ENCODE peak calls at places on chromosomes 12 and 14, in six cellular contexts. One of them, this sample, is unnamed.

GRCh38 chr14:81298911-81299310 is 78.2 kb upstream of the GTF2A1 start:
- DNase-seq in Calu3: no peak
- DNase-seq in RPMI8226: no peak
- DNase-seq in T-cell: no peak
- DNase-seq in DMS 273 treated with DMSO at 0.1 percent for 48 hours: peak; percentile 70
- DNase-seq in T-helper 9 cell: no peak
- DNase-seq in this sample: no peak

GRCh38 chr12:103657331-103657730 is 70.3 kb downstream of the STAB2 start:
- DNase-seq in Calu3: no peak
- DNase-seq in RPMI8226: no peak
- DNase-seq in T-cell: no peak
- DNase-seq in DMS 273 treated with DMSO at 0.1 percent for 48 hours: no peak
- DNase-seq in T-helper 9 cell: no peak
- DNase-seq in this sample: no peak

GRCh38 chr12:38149395-38150073 is 167.0 kb upstream of the ALG10B start:
- DNase-seq in Calu3: peak; percentile 79
- DNase-seq in RPMI8226: no peak
- DNase-seq in T-cell: no peak
- DNase-seq in DMS 273 treated with DMSO at 0.1 percent for 48 hours: no peak
- DNase-seq in T-helper 9 cell: no peak
- DNase-seq in this sample: no peak

GRCh38 chr12:47652491-47653234 is 53.2 kb downstream of the RPAP3 start:
- DNase-seq in Calu3: no peak
- DNase-seq in RPMI8226: no peak
- DNase-seq in T-cell: no peak
- DNase-seq in DMS 273 treated with DMSO at 0.1 percent for 48 hours: no peak
- DNase-seq in T-helper 9 cell: no peak
- DNase-seq in this sample: peak; percentile 17

GRCh38 chr14:105941226-105942166 is 415.1 kb downstream of the TMEM121 start:
- DNase-seq in Calu3: no peak
- DNase-seq in RPMI8226: no peak
- DNase-seq in T-cell: no peak
- DNase-seq in DMS 273 treated with DMSO at 0.1 percent for 48 hours: no peak
- DNase-seq in T-helper 9 cell: no peak
- DNase-seq in this sample: no peak

GRCh38 chr14:69773571-69774276 is 6.8 kb downstream of the SRSF5 start:
- DNase-seq in Calu3: no peak
- DNase-seq in RPMI8226: no peak
- DNase-seq in T-cell: no peak
- DNase-seq in DMS 273 treated with DMSO at 0.1 percent for 48 hours: no peak
- DNase-seq in T-helper 9 cell: no peak
- DNase-seq in this sample: no peak

GRCh38 chr12:46187023-46187422 is 81.8 kb downstream of the SLC38A1 start:
- DNase-seq in Calu3: no peak
- DNase-seq in RPMI8226: no peak
- DNase-seq in T-cell: no peak
- DNase-seq in DMS 273 treated with DMSO at 0.1 percent for 48 hours: no peak
- DNase-seq in T-helper 9 cell: no peak
- DNase-seq in this sample: no peak

GRCh38 chr12:95724767-95725166 is 65.8 kb downstream of the NTN4 start:
- DNase-seq in Calu3: no peak
- DNase-seq in RPMI8226: no peak
- DNase-seq in T-cell: no peak
- DNase-seq in DMS 273 treated with DMSO at 0.1 percent for 48 hours: no peak
- DNase-seq in T-helper 9 cell: no peak
- DNase-seq in this sample: no peak

GRCh38 chr12:102948941-102949352 is 8.5 kb upstream of the ASCL1 start:
- DNase-seq in Calu3: peak; percentile 70
- DNase-seq in RPMI8226: peak; percentile 26
- DNase-seq in T-cell: peak; percentile 48
- DNase-seq in DMS 273 treated with DMSO at 0.1 percent for 48 hours: peak; percentile 0
- DNase-seq in T-helper 9 cell: peak; percentile 42
- DNase-seq in this sample: peak; percentile 42

GRCh38 chr12:71024281-71024680 is 103.7 kb upstream of the PTPRR start:
- DNase-seq in Calu3: no peak
- DNase-seq in RPMI8226: no peak
- DNase-seq in T-cell: no peak
- DNase-seq in DMS 273 treated with DMSO at 0.1 percent for 48 hours: no peak
- DNase-seq in T-helper 9 cell: no peak
- DNase-seq in this sample: no peak

GRCh38 chr12:97556201-97556824 is 93.7 kb downstream of the RMST start:
- DNase-seq in Calu3: peak; percentile 44
- DNase-seq in RPMI8226: no peak
- DNase-seq in T-cell: no peak
- DNase-seq in DMS 273 treated with DMSO at 0.1 percent for 48 hours: no peak
- DNase-seq in T-helper 9 cell: no peak
- DNase-seq in this sample: peak; percentile 13

GRCh38 chr14:105283028-105283427 is 17.8 kb downstream of the BRF1 start:
- DNase-seq in Calu3: no peak
- DNase-seq in RPMI8226: no peak
- DNase-seq in T-cell: no peak
- DNase-seq in DMS 273 treated with DMSO at 0.1 percent for 48 hours: no peak
- DNase-seq in T-helper 9 cell: no peak
- DNase-seq in this sample: no peak

GRCh38 chr14:57382283-57382682 is 8.1 kb upstream of the NAA30 start:
- DNase-seq in Calu3: no peak
- DNase-seq in RPMI8226: no peak
- DNase-seq in T-cell: no peak
- DNase-seq in DMS 273 treated with DMSO at 0.1 percent for 48 hours: no peak
- DNase-seq in T-helper 9 cell: no peak
- DNase-seq in this sample: no peak

GRCh38 chr14:73491256-73491976 is 683 bp downstream of the RIOX1 start:
- DNase-seq in Calu3: peak; percentile 57
- DNase-seq in RPMI8226: peak; percentile 59
- DNase-seq in T-cell: peak; percentile 62
- DNase-seq in DMS 273 treated with DMSO at 0.1 percent for 48 hours: no peak
- DNase-seq in T-helper 9 cell: peak; percentile 67
- DNase-seq in this sample: peak; percentile 52

GRCh38 chr14:81766597-81766996 is 232.9 kb upstream of the SEL1L start:
- DNase-seq in Calu3: no peak
- DNase-seq in RPMI8226: no peak
- DNase-seq in T-cell: no peak
- DNase-seq in DMS 273 treated with DMSO at 0.1 percent for 48 hours: no peak
- DNase-seq in T-helper 9 cell: no peak
- DNase-seq in this sample: no peak

GRCh38 chr14:72366619-72367018 is 434.4 kb downstream of the RGS6 start:
- DNase-seq in Calu3: no peak
- DNase-seq in RPMI8226: no peak
- DNase-seq in T-cell: no peak
- DNase-seq in DMS 273 treated with DMSO at 0.1 percent for 48 hours: no peak
- DNase-seq in T-helper 9 cell: no peak
- DNase-seq in this sample: no peak

GRCh38 chr12:75751769-75752471 is 240.5 kb upstream of the KRR1 start:
- DNase-seq in Calu3: peak; percentile 45
- DNase-seq in RPMI8226: no peak
- DNase-seq in T-cell: no peak
- DNase-seq in DMS 273 treated with DMSO at 0.1 percent for 48 hours: no peak
- DNase-seq in T-helper 9 cell: no peak
- DNase-seq in this sample: no peak

GRCh38 chr14:44300911-44301310 is 206.2 kb downstream of the FSCB start:
- DNase-seq in Calu3: no peak
- DNase-seq in RPMI8226: no peak
- DNase-seq in T-cell: no peak
- DNase-seq in DMS 273 treated with DMSO at 0.1 percent for 48 hours: no peak
- DNase-seq in T-helper 9 cell: no peak
- DNase-seq in this sample: no peak

GRCh38 chr12:68416826-68417225 is 84.7 kb upstream of the MDM1 start:
- DNase-seq in Calu3: no peak
- DNase-seq in RPMI8226: no peak
- DNase-seq in T-cell: no peak
- DNase-seq in DMS 273 treated with DMSO at 0.1 percent for 48 hours: no peak
- DNase-seq in T-helper 9 cell: no peak
- DNase-seq in this sample: no peak

GRCh38 chr14:92531151-92531873 is 17.7 kb downstream of the RIN3 start:
- DNase-seq in Calu3: no peak
- DNase-seq in RPMI8226: no peak
- DNase-seq in T-cell: peak; percentile 77
- DNase-seq in DMS 273 treated with DMSO at 0.1 percent for 48 hours: no peak
- DNase-seq in T-helper 9 cell: no peak
- DNase-seq in this sample: no peak

GRCh38 chr14:65331652-65332051 is 80.9 kb upstream of the FUT8 start:
- DNase-seq in Calu3: no peak
- DNase-seq in RPMI8226: no peak
- DNase-seq in T-cell: no peak
- DNase-seq in DMS 273 treated with DMSO at 0.1 percent for 48 hours: no peak
- DNase-seq in T-helper 9 cell: no peak
- DNase-seq in this sample: no peak

GRCh38 chr14:76776306-76777251 is 15.3 kb downstream of the VASH1 start:
- DNase-seq in Calu3: no peak
- DNase-seq in RPMI8226: peak; percentile 41
- DNase-seq in T-cell: no peak
- DNase-seq in DMS 273 treated with DMSO at 0.1 percent for 48 hours: no peak
- DNase-seq in T-helper 9 cell: no peak
- DNase-seq in this sample: no peak

GRCh38 chr12:126860210-126860609 is 1406.8 kb upstream of the TMEM132C start:
- DNase-seq in Calu3: no peak
- DNase-seq in RPMI8226: no peak
- DNase-seq in T-cell: no peak
- DNase-seq in DMS 273 treated with DMSO at 0.1 percent for 48 hours: no peak
- DNase-seq in T-helper 9 cell: no peak
- DNase-seq in this sample: no peak

GRCh38 chr14:67623114-67623513 is 3.4 kb downstream of the ARG2 start:
- DNase-seq in Calu3: no peak
- DNase-seq in RPMI8226: peak; percentile 41
- DNase-seq in T-cell: no peak
- DNase-seq in DMS 273 treated with DMSO at 0.1 percent for 48 hours: no peak
- DNase-seq in T-helper 9 cell: no peak
- DNase-seq in this sample: peak; percentile 16

GRCh38 chr14:88791629-88792571 is 853 bp downstream of the EML5 start:
- DNase-seq in Calu3: peak; percentile 12
- DNase-seq in RPMI8226: no peak
- DNase-seq in T-cell: no peak
- DNase-seq in DMS 273 treated with DMSO at 0.1 percent for 48 hours: no peak
- DNase-seq in T-helper 9 cell: no peak
- DNase-seq in this sample: peak; percentile 9

GRCh38 chr14:29584992-29585391 is 342.7 kb downstream of the PRKD1 start:
- DNase-seq in Calu3: peak; percentile 38
- DNase-seq in RPMI8226: no peak
- DNase-seq in T-cell: no peak
- DNase-seq in DMS 273 treated with DMSO at 0.1 percent for 48 hours: peak; percentile 11
- DNase-seq in T-helper 9 cell: no peak
- DNase-seq in this sample: peak; percentile 60

GRCh38 chr12:122250047-122250446 is 16.2 kb downstream of the VPS33A start:
- DNase-seq in Calu3: no peak
- DNase-seq in RPMI8226: no peak
- DNase-seq in T-cell: no peak
- DNase-seq in DMS 273 treated with DMSO at 0.1 percent for 48 hours: no peak
- DNase-seq in T-helper 9 cell: no peak
- DNase-seq in this sample: no peak

GRCh38 chr12:95633049-95633545 is 81.8 kb upstream of the USP44 start:
- DNase-seq in Calu3: peak; percentile 90
- DNase-seq in RPMI8226: no peak
- DNase-seq in T-cell: no peak
- DNase-seq in DMS 273 treated with DMSO at 0.1 percent for 48 hours: no peak
- DNase-seq in T-helper 9 cell: no peak
- DNase-seq in this sample: no peak

GRCh38 chr12:47033081-47033480 is 46.3 kb upstream of the PCED1B start:
- DNase-seq in Calu3: peak; percentile 12
- DNase-seq in RPMI8226: no peak
- DNase-seq in T-cell: no peak
- DNase-seq in DMS 273 treated with DMSO at 0.1 percent for 48 hours: no peak
- DNase-seq in T-helper 9 cell: no peak
- DNase-seq in this sample: peak; percentile 12

GRCh38 chr12:128982933-128983332 is 129.7 kb downstream of the GLT1D1 start:
- DNase-seq in Calu3: no peak
- DNase-seq in RPMI8226: no peak
- DNase-seq in T-cell: no peak
- DNase-seq in DMS 273 treated with DMSO at 0.1 percent for 48 hours: no peak
- DNase-seq in T-helper 9 cell: no peak
- DNase-seq in this sample: no peak

GRCh38 chr12:104998423-104999346 is 12.6 kb downstream of the NOPCHAP1 start:
- DNase-seq in Calu3: peak; percentile 60
- DNase-seq in RPMI8226: peak; percentile 93
- DNase-seq in T-cell: no peak
- DNase-seq in DMS 273 treated with DMSO at 0.1 percent for 48 hours: no peak
- DNase-seq in T-helper 9 cell: no peak
- DNase-seq in this sample: no peak

GRCh38 chr12:65300679-65301349 is 22.3 kb downstream of the MSRB3 start:
- DNase-seq in Calu3: peak; percentile 69
- DNase-seq in RPMI8226: no peak
- DNase-seq in T-cell: no peak
- DNase-seq in DMS 273 treated with DMSO at 0.1 percent for 48 hours: no peak
- DNase-seq in T-helper 9 cell: no peak
- DNase-seq in this sample: no peak

GRCh38 chr12:56840922-56841321 is 77.8 kb downstream of the HSD17B6 start:
- DNase-seq in Calu3: no peak
- DNase-seq in RPMI8226: no peak
- DNase-seq in T-cell: no peak
- DNase-seq in DMS 273 treated with DMSO at 0.1 percent for 48 hours: no peak
- DNase-seq in T-helper 9 cell: no peak
- DNase-seq in this sample: no peak

GRCh38 chr12:80033457-80033856 is 65.9 kb upstream of the OTOGL start:
- DNase-seq in Calu3: no peak
- DNase-seq in RPMI8226: no peak
- DNase-seq in T-cell: no peak
- DNase-seq in DMS 273 treated with DMSO at 0.1 percent for 48 hours: no peak
- DNase-seq in T-helper 9 cell: no peak
- DNase-seq in this sample: no peak

GRCh38 chr12:51591020-51591901 is at the start of gene SCN8A:
- DNase-seq in Calu3: peak; percentile 61
- DNase-seq in RPMI8226: no peak
- DNase-seq in T-cell: peak; percentile 28
- DNase-seq in DMS 273 treated with DMSO at 0.1 percent for 48 hours: no peak
- DNase-seq in T-helper 9 cell: peak; percentile 21
- DNase-seq in this sample: no peak

GRCh38 chr12:49955899-49956662 is 5.5 kb downstream of the AQP2 start:
- DNase-seq in Calu3: no peak
- DNase-seq in RPMI8226: no peak
- DNase-seq in T-cell: no peak
- DNase-seq in DMS 273 treated with DMSO at 0.1 percent for 48 hours: no peak
- DNase-seq in T-helper 9 cell: no peak
- DNase-seq in this sample: no peak

GRCh38 chr12:24561882-24562760 is 386.8 kb downstream of the BCAT1 start:
- DNase-seq in Calu3: peak; percentile 23
- DNase-seq in RPMI8226: peak; percentile 13
- DNase-seq in T-cell: no peak
- DNase-seq in DMS 273 treated with DMSO at 0.1 percent for 48 hours: no peak
- DNase-seq in T-helper 9 cell: no peak
- DNase-seq in this sample: peak; percentile 63

GRCh38 chr12:24760162-24760561 is 188.7 kb downstream of the BCAT1 start:
- DNase-seq in Calu3: peak; percentile 63
- DNase-seq in RPMI8226: no peak
- DNase-seq in T-cell: no peak
- DNase-seq in DMS 273 treated with DMSO at 0.1 percent for 48 hours: no peak
- DNase-seq in T-helper 9 cell: no peak
- DNase-seq in this sample: no peak

GRCh38 chr12:119843100-119843499 is 34.0 kb downstream of the CIT start:
- DNase-seq in Calu3: no peak
- DNase-seq in RPMI8226: no peak
- DNase-seq in T-cell: no peak
- DNase-seq in DMS 273 treated with DMSO at 0.1 percent for 48 hours: peak; percentile 90
- DNase-seq in T-helper 9 cell: no peak
- DNase-seq in this sample: no peak

This sample was measured in HuH-7.